ENCODE peak calls at places on chromosomes 1 and 21, in ten cellular contexts. D is omental fat pad; G is iris pigment epithelial cell; N is MG63; K is CD8-positive, alpha-beta T cell; J is non-pigmented ciliary epithelial cell; L is brain microvascular endothelial cell; B is HT1080; Q is activated CD4-positive, alpha-beta T cell treated with anti-CD3 and anti-CD28 coated beads, Interleukin-2, amount 50 U/mL, for 4 hours; O is mammary epithelial cell. V is an unnamed sample.

GRCh38 chr1:206117151-206117948 is at the start of gene AVPR1B:
- DNase-seq in N (peak), D (no peak), G (peak), K (no peak), Q (peak), L (peak), J (no peak), B (no peak), O (peak), V (peak)

GRCh38 chr1:23732363-23733224 is 10.7 kb upstream of the ELOA start:
- DNase-seq in J (no peak), B (peak), D (no peak), N (no peak), G (peak), K (no peak), Q (no peak), O (peak), L (no peak), V (no peak)

GRCh38 chr1:39195166-39196111 is 9.1 kb upstream of the MACF1 start:
- DNase-seq in K (no peak), Q (no peak), J (no peak), G (peak), L (no peak), O (no peak), N (peak), B (no peak), D (no peak), V (peak)

GRCh38 chr1:226422478-226422877 is 14.6 kb upstream of the PARP1 start:
- DNase-seq in G (no peak), D (no peak), L (no peak), J (no peak), B (no peak), Q (no peak), N (no peak), K (no peak), O (no peak), V (no peak)

GRCh38 chr1:161728376-161729226 is 7.3 kb downstream of the FCRLB start:
- DNase-seq in O (no peak), K (no peak), N (no peak), J (no peak), Q (no peak), G (no peak), D (no peak), L (no peak), B (no peak), V (no peak)

GRCh38 chr1:150995896-150996295 is 10.8 kb downstream of the MINDY1 start:
- DNase-seq in J (no peak), L (no peak), K (peak), D (no peak), Q (peak), O (no peak), G (peak), N (peak), B (no peak), V (no peak)

GRCh38 chr1:246302671-246303317 is 204.3 kb downstream of the SMYD3 start:
- DNase-seq in K (no peak), N (no peak), L (no peak), B (no peak), D (no peak), J (no peak), Q (no peak), O (no peak), G (peak), V (no peak)

GRCh38 chr1:7401814-7402547 is 369.1 kb upstream of the VAMP3 start:
- DNase-seq in Q (no peak), K (no peak), D (no peak), B (peak), N (peak), O (peak), J (peak), L (peak), G (peak), V (peak)

GRCh38 chr21:43190544-43191340 is 21.9 kb downstream of the CRYAA start:
- DNase-seq in D (no peak), L (no peak), G (no peak), O (no peak), Q (no peak), B (no peak), N (no peak), J (no peak), K (peak), V (no peak)

GRCh38 chr1:37478890-37479254 is 4.5 kb downstream of the ZC3H12A start:
- DNase-seq in Q (no peak), D (no peak), O (peak), J (no peak), L (no peak), N (no peak), B (peak), K (no peak), G (peak), V (peak)

GRCh38 chr1:168801032-168801745 is 72.2 kb upstream of the DPT start:
- DNase-seq in D (no peak), Q (no peak), B (no peak), J (no peak), L (no peak), N (no peak), K (no peak), G (no peak), O (no peak), V (no peak)

GRCh38 chr1:207897188-207897587 is 13.7 kb downstream of the CD34 start:
- DNase-seq in L (no peak), B (no peak), N (no peak), Q (no peak), J (no peak), O (no peak), D (no peak), G (no peak), K (no peak), V (no peak)

GRCh38 chr21:16587671-16588379 is 858.0 kb downstream of the USP25 start:
- DNase-seq in D (no peak), B (peak), N (peak), K (no peak), O (peak), J (no peak), L (no peak), Q (no peak), G (peak), V (peak)

GRCh38 chr1:33711511-33711910 is 152.4 kb upstream of the HMGB4 start:
- DNase-seq in L (no peak), K (no peak), B (no peak), J (no peak), Q (no peak), D (no peak), N (no peak), O (no peak), G (no peak), V (no peak)

GRCh38 chr1:33435096-33435820 is 4.4 kb upstream of the PHC2 start:
- DNase-seq in O (peak), B (peak), K (no peak), Q (no peak), D (no peak), N (peak), L (peak), J (no peak), G (peak), V (peak)

V was measured in A172.